ENCODE peak calls at places on chromosomes 1 and 21, in ten cellular contexts. U is epithelial cell of esophagus, K is fibroblast of mammary gland, A is A549, H is fibroblast of villous mesenchyme, E is stomach, L is tibial nerve, N is fibroblast of lung, P is Calu3, V is cardiac muscle cell. D is an unnamed sample.
A peak's percentile ranks its signal among the peaks of the same experiment; 100 is the strongest.

GRCh38 chr1:67897270-67897949 is 64.1 kb upstream of the GNG12 start:
- DNase-seq in U (no peak), V (peak; percentile 71), H (peak; percentile 78), P (peak; percentile 34), L (no peak), K (no peak), A (no peak), E (no peak), N (peak; percentile 79), D (no peak)

GRCh38 chr1:79040424-79041089 is 34.0 kb upstream of the ADGRL4 start:
- DNase-seq in A (no peak), K (peak; percentile 41), P (no peak), V (no peak), H (no peak), L (no peak), N (peak; percentile 30), E (no peak), U (no peak), D (no peak)

GRCh38 chr1:210654176-210654786 is 325.6 kb downstream of the HHAT start:
- DNase-seq in E (no peak), A (no peak), H (no peak), P (no peak), V (no peak), U (peak; percentile 4), L (no peak), K (no peak), N (no peak), D (peak; percentile 15)

GRCh38 chr1:200880212-200880611 is 7.4 kb downstream of the GPR25 start:
- DNase-seq in H (no peak), U (peak; percentile 76), E (no peak), V (no peak), N (no peak), K (no peak), L (no peak), A (no peak), P (no peak), D (no peak)

GRCh38 chr21:40902299-40902698 is 55.3 kb upstream of the DSCAM start:
- DNase-seq in K (no peak), E (peak; percentile 52), N (no peak), L (no peak), A (no peak), P (no peak), V (no peak), H (no peak), U (no peak), D (no peak)

GRCh38 chr1:20440785-20441200 is 45.2 kb downstream of the CAMK2N1 start:
- DNase-seq in U (peak; percentile 52), V (peak; percentile 54), N (peak; percentile 53), L (no peak), H (peak; percentile 44), K (peak; percentile 66), P (peak; percentile 64), A (peak; percentile 76), E (peak; percentile 28), D (peak; percentile 33)

GRCh38 chr1:23185381-23185780 is 16.7 kb upstream of the LUZP1 start:
- DNase-seq in H (no peak), U (no peak), N (no peak), K (no peak), L (no peak), A (no peak), P (no peak), V (no peak), E (no peak), D (no peak)

GRCh38 chr1:71273326-71273725 is 192.5 kb upstream of the ZRANB2 start:
- DNase-seq in V (no peak), L (no peak), A (no peak), P (no peak), E (no peak), N (no peak), K (peak; percentile 83), U (no peak), H (peak; percentile 3), D (no peak)

GRCh38 chr1:205128050-205128449 is 6.3 kb upstream of the RBBP5 start:
- DNase-seq in L (no peak), V (no peak), U (peak; percentile 12), P (no peak), H (no peak), K (peak; percentile 36), N (no peak), A (no peak), E (no peak), D (no peak)

GRCh38 chr21:43760391-43760958 is 15.6 kb downstream of the CSTB start:
- DNase-seq in V (no peak), A (no peak), P (no peak), L (no peak), U (no peak), E (no peak), N (no peak), H (no peak), K (no peak), D (no peak)

GRCh38 chr1:44029260-44029910 is 1.9 kb downstream of the SLC6A9 start:
- DNase-seq in P (no peak), N (no peak), H (no peak), U (no peak), V (no peak), K (no peak), E (no peak), A (peak; percentile 39), L (no peak), D (no peak)

GRCh38 chr1:208499021-208499420 is 254.8 kb upstream of the PLXNA2 start:
- DNase-seq in L (no peak), P (no peak), N (no peak), K (no peak), E (no peak), H (no peak), V (no peak), U (peak; percentile 32), A (no peak), D (no peak)

GRCh38 chr1:202703191-202703590 is 7.1 kb downstream of the SYT2 start:
- DNase-seq in L (no peak), U (no peak), K (no peak), E (no peak), P (no peak), V (no peak), N (no peak), A (no peak), H (no peak), D (no peak)

GRCh38 chr1:2894381-2895041 is 93.0 kb upstream of the TTC34 start:
- DNase-seq in L (no peak), P (no peak), E (no peak), H (no peak), A (no peak), K (no peak), U (no peak), V (no peak), N (no peak), D (no peak)

GRCh38 chr1:86912501-86912900 is 1.4 kb downstream of the SELENOF start:
- DNase-seq in E (no peak), V (peak; percentile 13), K (peak; percentile 25), A (no peak), L (no peak), H (peak; percentile 43), P (no peak), U (no peak), N (peak; percentile 34), D (peak; percentile 4)

GRCh38 chr1:6794164-6794563 is 8.9 kb downstream of the CAMTA1 start:
- DNase-seq in V (peak; percentile 60), H (peak; percentile 73), A (peak; percentile 25), K (peak; percentile 68), L (no peak), E (no peak), P (peak; percentile 21), U (peak; percentile 52), N (peak; percentile 79), D (peak; percentile 65)
- TF ChIP-seq CTCF in V (peak; percentile 41), H (peak; percentile 46), A (peak; percentile 65), K (peak; percentile 38), L (peak; percentile 34), E (no peak), P (peak; percentile 14), U (peak; percentile 20), N (peak; percentile 30), D (peak; percentile 80)

GRCh38 chr1:10398734-10399486 is at the start of gene PGD:
- DNase-seq in H (peak; percentile 98), P (peak; percentile 97), V (peak; percentile 99), L (peak; percentile 97), N (peak; percentile 97), K (peak; percentile 97), U (peak; percentile 99), E (peak; percentile 99), A (peak; percentile 88), D (peak; percentile 98)
- TF ChIP-seq CTCF in H (no peak), P (no peak), V (peak; percentile 7), L (peak; percentile 13), N (no peak), K (no peak), U (no peak), E (no peak), A (no peak), D (peak; percentile 22)

GRCh38 chr21:42095581-42095980 is 24.5 kb downstream of the UMODL1 start:
- DNase-seq in U (no peak), P (no peak), L (no peak), V (no peak), H (no peak), A (no peak), E (no peak), K (no peak), N (no peak), D (no peak)

GRCh38 chr21:42096593-42096992 is 25.5 kb downstream of the UMODL1 start:
- DNase-seq in K (no peak), A (no peak), L (no peak), P (no peak), N (no peak), V (no peak), U (no peak), E (no peak), H (no peak), D (no peak)

GRCh38 chr21:42093991-42094417 is 22.9 kb downstream of the UMODL1 start:
- DNase-seq in U (peak; percentile 87), H (peak; percentile 60), K (peak; percentile 88), V (peak; percentile 60), P (peak; percentile 55), N (peak; percentile 83), A (peak; percentile 8), L (no peak), E (no peak), D (peak; percentile 83)

GRCh38 chr21:42092805-42093590 is 21.9 kb downstream of the UMODL1 start:
- DNase-seq in N (no peak), L (no peak), U (no peak), P (no peak), K (no peak), A (no peak), E (no peak), H (no peak), V (no peak), D (no peak)

DNA sequence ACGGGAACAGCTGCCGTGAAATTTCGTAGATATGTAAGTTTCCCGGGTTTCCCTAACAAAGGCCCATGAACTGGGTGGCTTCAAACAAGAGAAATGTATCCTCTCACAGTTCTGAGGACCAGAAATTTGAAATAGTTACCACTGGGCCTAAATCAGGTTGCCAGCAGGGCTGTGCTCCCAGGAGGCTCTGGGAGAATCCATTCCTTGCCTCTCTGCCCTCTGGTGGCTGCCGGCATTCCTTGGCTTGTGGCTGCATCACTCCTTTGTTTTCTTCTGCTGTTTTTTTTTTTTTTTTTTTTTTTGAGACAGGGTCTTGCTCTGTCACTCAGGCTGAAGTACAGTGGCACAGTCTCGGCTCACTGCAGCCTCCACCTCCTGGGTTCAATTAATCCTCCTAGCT is 23.7 kb downstream of the UMODL1 start:
- DNase-seq in A (no peak), P (no peak), H (no peak), V (no peak), K (peak; percentile 25), E (no peak), N (no peak), U (no peak), L (no peak), D (no peak)
- TF ChIP-seq CTCF in A (no peak), P (no peak), H (no peak), V (no peak), K (peak; percentile 13), E (no peak), N (peak; percentile 3), U (no peak), L (no peak), D (peak; percentile 54)

GRCh38 chr1:119542492-119542946 is 35.5 kb downstream of the HSD3B1 start:
- DNase-seq in A (no peak), K (peak; percentile 77), V (peak; percentile 40), L (no peak), U (peak; percentile 19), E (no peak), N (no peak), H (no peak), P (no peak), D (no peak)
- TF ChIP-seq CTCF in A (no peak), K (no peak), V (no peak), L (no peak), U (no peak), E (no peak), N (no peak), H (no peak), P (no peak), D (no peak)

D was measured in HFFc6.